ENCODE peak calls at places on chromosomes 5 and 9, in four cellular contexts. S, U, P and H are unnamed samples.

GRCh38 chr5:107063511-107063910 is 607.2 kb downstream of the EFNA5 start:
- DNase-seq in S (peak; percentile 52), U (no peak), P (peak; percentile 10), H (peak; percentile 4)

GRCh38 chr5:74035521-74035937 is 409.5 kb downstream of the ARHGEF28 start:
- DNase-seq in S (peak; percentile 64), U (no peak), P (peak; percentile 69), H (peak; percentile 90)

GRCh38 chr9:26054600-26055516 is 376.6 kb upstream of the TUSC1 start:
- DNase-seq in S (peak; percentile 50), U (no peak), P (no peak), H (no peak)

GRCh38 chr9:136625101-136626065 is 37.3 kb upstream of the EGFL7 start:
- DNase-seq in S (peak; percentile 21), U (no peak), P (peak; percentile 31), H (peak; percentile 73)

GRCh38 chr5:157606046-157606445 is 30.5 kb upstream of the ADAM19 start:
- DNase-seq in S (no peak), U (no peak), P (peak; percentile 34), H (no peak)

GRCh38 chr5:135458921-135459331 is 6.8 kb upstream of the TIFAB start:
- DNase-seq in S (peak; percentile 32), U (no peak), P (peak; percentile 35), H (peak; percentile 76)

GRCh38 chr9:125674981-125675973 is 31.7 kb downstream of the MAPKAP1 start:
- DNase-seq in S (peak; percentile 80), U (peak; percentile 60), P (peak; percentile 87), H (peak; percentile 87)

GRCh38 chr5:135606431-135606830 is 27.6 kb upstream of the CXCL14 start:
- DNase-seq in S (no peak), U (no peak), P (no peak), H (no peak)

GRCh38 chr5:132254321-132254977 is 3.0 kb upstream of the PDLIM4 start:
- DNase-seq in S (no peak), U (no peak), P (no peak), H (no peak)

GRCh38 chr9:137607141-137607857 is 1.8 kb downstream of the ARRDC1 start:
- DNase-seq in S (peak; percentile 40), U (no peak), P (peak; percentile 33), H (no peak)

GRCh38 chr5:373710-374602 is 52.4 kb downstream of the AHRR start:
- DNase-seq in S (peak; percentile 37), U (no peak), P (peak; percentile 77), H (peak; percentile 47)

DNA sequence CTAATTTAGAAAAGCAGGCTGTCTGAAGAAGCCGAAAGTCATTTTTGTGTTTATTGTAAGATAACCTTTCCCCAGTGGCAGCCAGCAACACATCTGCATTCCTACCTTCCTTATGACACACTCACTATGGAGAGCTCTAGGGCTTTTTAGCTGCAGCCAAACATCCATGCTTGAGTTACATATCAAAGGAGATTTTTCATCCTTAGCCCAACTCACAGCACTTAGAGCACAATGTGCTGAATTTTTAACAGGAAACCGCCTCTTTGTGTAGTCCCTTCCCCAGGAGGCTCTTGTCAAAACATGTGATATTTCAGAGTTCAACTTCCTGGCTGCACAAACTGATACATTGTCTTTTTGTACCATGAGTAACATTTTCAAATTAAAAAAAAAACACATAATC is 379.2 kb downstream of the CTNND2 start:
- DNase-seq in S (no peak), U (no peak), P (no peak), H (no peak)
- TF ChIP-seq CTCF in S (no peak), U (no peak), P (no peak), H (no peak)

GRCh38 chr5:177454397-177455035 is 7.9 kb downstream of the PRR7 start:
- DNase-seq in S (peak; percentile 94), U (no peak), P (peak; percentile 80), H (peak; percentile 87)

GRCh38 chr5:177455036-177455660 is 8.5 kb downstream of the PRR7 start:
- DNase-seq in S (peak; percentile 82), U (no peak), P (peak; percentile 57), H (peak; percentile 73)

GRCh38 chr5:177455661-177456590 is 9.3 kb downstream of the PRR7 start:
- DNase-seq in S (peak; percentile 93), U (no peak), P (peak; percentile 82), H (peak; percentile 93)

GRCh38 chr5:177458122-177458681 is 11.6 kb downstream of the PRR7 start:
- DNase-seq in S (no peak), U (no peak), P (no peak), H (no peak)

GRCh38 chr5:177456591-177456964 is 10.0 kb downstream of the PRR7 start:
- DNase-seq in S (no peak), U (no peak), P (no peak), H (no peak)
- H3K4me3 ChIP-seq in S (no peak overlapping the region), U (no peak overlapping the region), P (no peak overlapping the region), H (no peak overlapping the region)

DNA sequence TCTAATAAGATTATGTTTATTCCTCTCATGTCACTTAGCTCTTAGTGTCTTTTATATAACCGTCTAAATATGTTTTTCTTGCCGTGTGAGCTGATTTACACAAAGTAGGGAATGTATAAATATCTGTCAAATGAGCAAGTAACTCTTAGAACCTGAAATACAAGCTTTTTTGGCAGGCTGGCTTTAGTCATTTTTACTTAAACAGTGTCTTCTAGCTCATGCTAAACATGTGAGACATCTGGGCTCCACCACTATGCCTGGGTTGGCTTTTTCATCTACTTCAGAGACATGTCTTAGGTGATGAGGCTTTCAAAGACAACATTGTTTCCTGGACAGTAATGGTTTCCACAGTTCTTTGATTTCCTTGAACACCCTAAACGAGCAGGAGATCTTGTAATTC is 137.2 kb upstream of the ZNF608 start:
- DNase-seq in S (peak; percentile 32), U (no peak), P (no peak), H (no peak)
- TF ChIP-seq CTCF in S (no peak), U (no peak), P (no peak), H (no peak)

GRCh38 chr5:164679461-164679860 is 1174.0 kb downstream of the MAT2B start:
- DNase-seq in S (no peak), U (no peak), P (no peak), H (no peak)
- H3K4me3 ChIP-seq in S (no peak overlapping the region), U (no peak overlapping the region), P (no peak overlapping the region), H (no peak overlapping the region)

GRCh38 chr5:72246954-72247442 is 73.0 kb downstream of the MRPS27 start:
- DNase-seq in S (peak; percentile 63), U (no peak), P (peak; percentile 69), H (peak; percentile 62)

GRCh38 chr5:72244862-72245371 is 75.1 kb downstream of the MRPS27 start:
- DNase-seq in S (peak; percentile 49), U (no peak), P (peak; percentile 61), H (peak; percentile 81)

GRCh38 chr5:72248352-72249032 is 71.5 kb downstream of the MRPS27 start:
- DNase-seq in S (peak; percentile 84), U (no peak), P (peak; percentile 88), H (peak; percentile 80)

GRCh38 chr5:72245517-72246238 is 74.4 kb downstream of the MRPS27 start:
- DNase-seq in S (no peak), U (no peak), P (no peak), H (no peak)

GRCh38 chr5:72246239-72246580 is 73.8 kb downstream of the MRPS27 start:
- DNase-seq in S (no peak), U (no peak), P (no peak), H (peak; percentile 26)
- TF ChIP-seq CTCF in S (no peak), U (no peak), P (no peak), H (no peak)

DNA sequence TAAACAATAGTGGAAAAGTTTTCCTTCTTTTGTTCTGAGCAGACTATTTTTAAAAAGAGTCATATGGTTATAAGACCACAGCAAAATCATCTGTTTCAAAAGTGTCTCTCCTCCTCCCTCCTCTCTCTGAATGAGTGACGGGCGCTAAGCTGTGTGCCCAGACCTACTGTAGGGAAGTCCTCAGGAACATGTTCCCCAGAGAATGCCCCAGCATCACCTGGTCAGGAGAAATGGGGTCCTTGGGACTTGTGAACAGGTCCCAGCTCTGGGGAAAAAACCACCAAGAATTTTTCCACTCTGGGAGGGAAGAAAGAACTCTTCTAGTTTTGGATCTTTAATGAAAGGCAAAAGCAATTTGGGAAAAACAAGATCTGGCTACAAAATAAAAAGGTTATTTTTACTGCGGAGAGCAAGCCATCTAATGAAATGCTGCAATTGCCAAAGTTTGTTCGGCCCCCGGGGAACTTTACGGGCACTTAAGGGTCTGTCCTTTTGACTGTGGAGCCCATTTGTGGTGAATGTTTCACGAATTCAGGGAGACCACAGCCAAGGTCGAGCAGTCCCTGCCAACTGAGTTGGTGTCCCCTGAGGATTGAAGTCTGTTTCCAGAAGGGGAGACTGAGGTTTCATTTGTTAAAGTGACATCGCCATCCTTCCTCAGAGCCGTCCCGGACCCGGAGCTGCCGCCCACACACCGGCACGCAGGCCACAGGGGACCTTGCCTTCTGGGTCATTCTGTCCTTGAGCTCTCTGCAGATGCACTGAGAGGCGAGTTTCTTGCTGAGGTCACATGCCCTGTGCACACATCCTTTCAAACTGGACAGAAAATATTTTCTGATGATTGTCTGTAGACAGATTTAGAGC is 25.8 kb downstream of the BOD1 start:
- DNase-seq in S (no peak), U (no peak), P (no peak), H (no peak)
- H3K4me3 ChIP-seq in S (no peak overlapping the region), U (no peak overlapping the region), P (no peak overlapping the region), H (no peak overlapping the region)

DNA sequence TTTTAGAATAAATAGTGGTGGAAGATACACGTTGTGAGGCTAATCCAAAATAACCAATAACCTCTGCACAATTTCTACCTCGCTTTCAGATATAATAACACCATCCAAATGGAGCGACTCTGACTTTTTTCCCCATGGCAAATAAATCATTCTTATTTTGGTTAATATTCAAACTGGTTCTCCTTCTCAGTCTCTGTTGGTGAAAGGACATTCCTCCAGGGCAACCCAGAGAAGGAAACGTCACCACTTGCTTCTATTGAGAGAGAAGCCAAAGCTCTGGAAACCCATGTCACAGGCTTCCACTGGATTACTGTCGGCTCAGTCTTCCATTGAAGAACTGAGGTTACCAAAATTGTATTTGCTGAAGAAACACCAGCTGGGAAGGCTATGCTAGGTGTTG is 8.3 kb upstream of the DAB2 start:
- DNase-seq in S (no peak), U (no peak), P (no peak), H (no peak)
- TF ChIP-seq CTCF in S (no peak), U (no peak), P (no peak), H (no peak)

GRCh38 chr9:35790385-35791291 is 753 bp upstream of the NPR2 start:
- DNase-seq in S (peak; percentile 77), U (peak; percentile 31), P (peak; percentile 83), H (peak; percentile 92)
- H3K4me3 ChIP-seq in S (no peak overlapping the region), U (peak overlapping the region; percentile 42), P (no peak overlapping the region), H (peak overlapping the region; percentile 63)